ENCODE peak calls at places on chromosomes 7 and 10, in four cellular contexts. One of them, this sample, is unnamed. For H3K9me3, the result is how much of the 10 kb centered on the place peaks cover.

GRCh38 chr10:107733328-107733727 is 568.8 kb upstream of the SORCS1 start:
- DNase-seq in psoas muscle: no peak
- DNase-seq in tibial artery: no peak
- DNase-seq in lung: no peak
- DNase-seq in this sample: no peak

GRCh38 chr7:13904689-13905088 is 84.8 kb downstream of the ETV1 start:
- DNase-seq in psoas muscle: no peak
- DNase-seq in tibial artery: no peak
- DNase-seq in lung: no peak
- DNase-seq in this sample: no peak

GRCh38 chr10:105279101-105279500 is 638.0 kb downstream of the SORCS3 start:
- DNase-seq in psoas muscle: no peak
- DNase-seq in tibial artery: no peak
- DNase-seq in lung: no peak
- DNase-seq in this sample: no peak

GRCh38 chr7:149662591-149663095 is 110.7 kb downstream of the ZNF467 start:
- DNase-seq in psoas muscle: peak
- DNase-seq in tibial artery: no peak
- DNase-seq in lung: peak
- DNase-seq in this sample: peak

GRCh38 chr7:51430480-51431086 is 114.0 kb upstream of the COBL start:
- DNase-seq in psoas muscle: no peak
- DNase-seq in tibial artery: no peak
- DNase-seq in lung: no peak
- DNase-seq in this sample: peak

GRCh38 chr7:55552320-55553086 is 19.8 kb downstream of the VOPP1 start:
- DNase-seq in psoas muscle: peak
- DNase-seq in tibial artery: peak
- DNase-seq in lung: no peak
- DNase-seq in this sample: no peak

GRCh38 chr7:54757711-54758110 is 1.3 kb downstream of the SEC61G start:
- DNase-seq in psoas muscle: no peak
- DNase-seq in tibial artery: no peak
- DNase-seq in lung: no peak
- DNase-seq in this sample: no peak

GRCh38 chr7:30728591-30729100 is 23.3 kb upstream of the INMT start:
- DNase-seq in psoas muscle: no peak
- DNase-seq in tibial artery: no peak
- DNase-seq in lung: no peak
- DNase-seq in this sample: no peak

GRCh38 chr7:137772748-137773147 is 74.0 kb downstream of the DGKI start:
- DNase-seq in psoas muscle: no peak
- DNase-seq in tibial artery: no peak
- DNase-seq in lung: no peak
- DNase-seq in this sample: no peak

GRCh38 chr7:121366852-121367431 is 29.2 kb downstream of the FAM3C start:
- DNase-seq in psoas muscle: no peak
- DNase-seq in tibial artery: no peak
- DNase-seq in lung: no peak
- DNase-seq in this sample: no peak

GRCh38 chr10:47425813-47426419 is 41.8 kb upstream of the ZNF488 start:
- DNase-seq in psoas muscle: peak
- DNase-seq in tibial artery: no peak
- DNase-seq in lung: no peak
- DNase-seq in this sample: no peak

GRCh38 chr7:78412216-78412858 is 613.8 kb downstream of the PHTF2 start:
- DNase-seq in psoas muscle: no peak
- DNase-seq in tibial artery: no peak
- DNase-seq in lung: no peak
- DNase-seq in this sample: no peak

GRCh38 chr7:28975987-28976386 is 17.9 kb upstream of the TRIL start:
- DNase-seq in psoas muscle: no peak
- DNase-seq in tibial artery: no peak
- DNase-seq in lung: no peak
- DNase-seq in this sample: no peak

GRCh38 chr10:79301754-79302530 is 45.3 kb upstream of the PPIF start:
- DNase-seq in psoas muscle: no peak
- DNase-seq in tibial artery: no peak
- DNase-seq in lung: no peak
- DNase-seq in this sample: no peak

GRCh38 chr10:21976739-21977138 is 26.8 kb downstream of the DNAJC1 start:
- DNase-seq in psoas muscle: no peak
- DNase-seq in tibial artery: no peak
- DNase-seq in lung: no peak
- DNase-seq in this sample: no peak

GRCh38 chr7:135645296-135645904 is 16.9 kb upstream of the STMP1 start:
- DNase-seq in psoas muscle: no peak
- DNase-seq in tibial artery: no peak
- DNase-seq in lung: no peak
- DNase-seq in this sample: peak

GRCh38 chr7:77426521-77427051 is 10.4 kb upstream of the GSAP start:
- DNase-seq in psoas muscle: no peak
- DNase-seq in tibial artery: no peak
- DNase-seq in lung: no peak
- DNase-seq in this sample: no peak

GRCh38 chr10:103901299-103901698 is 16.7 kb downstream of the STN1 start:
- DNase-seq in psoas muscle: no peak
- DNase-seq in tibial artery: no peak
- DNase-seq in lung: no peak
- DNase-seq in this sample: no peak

GRCh38 chr10:88966785-88967184 is 14.2 kb upstream of the ACTA2 start:
- DNase-seq in psoas muscle: peak
- DNase-seq in tibial artery: peak
- DNase-seq in lung: no peak
- DNase-seq in this sample: no peak

GRCh38 chr10:103547391-103547946 is 54.0 kb downstream of the NEURL1 start:
- DNase-seq in psoas muscle: peak
- DNase-seq in tibial artery: peak
- DNase-seq in lung: no peak
- DNase-seq in this sample: peak

GRCh38 chr7:94445696-94446194 is 51.0 kb downstream of the COL1A2 start:
- DNase-seq in psoas muscle: no peak
- DNase-seq in tibial artery: no peak
- DNase-seq in lung: no peak
- DNase-seq in this sample: no peak

GRCh38 chr7:117871778-117872538 is 1.3 kb downstream of the CTTNBP2 start:
- DNase-seq in psoas muscle: peak
- DNase-seq in tibial artery: peak
- DNase-seq in lung: no peak
- DNase-seq in this sample: peak

GRCh38 chr10:70559861-70560260 is 42.7 kb downstream of the PRF1 start:
- DNase-seq in psoas muscle: peak
- DNase-seq in tibial artery: peak
- DNase-seq in lung: no peak
- DNase-seq in this sample: peak

GRCh38 chr10:90222939-90223338 is 521.5 kb downstream of the KIF20B start:
- DNase-seq in psoas muscle: no peak
- DNase-seq in tibial artery: no peak
- DNase-seq in lung: no peak
- DNase-seq in this sample: no peak

GRCh38 chr7:27997188-27997707 is 183.3 kb downstream of the JAZF1 start:
- DNase-seq in psoas muscle: no peak
- DNase-seq in tibial artery: no peak
- DNase-seq in lung: no peak
- DNase-seq in this sample: no peak

GRCh38 chr7:156903232-156903909 is 10.4 kb upstream of the LMBR1 start:
- DNase-seq in psoas muscle: peak
- DNase-seq in tibial artery: peak
- DNase-seq in lung: no peak
- DNase-seq in this sample: no peak

GRCh38 chr10:3568392-3568791 is 216.6 kb downstream of the KLF6 start:
- DNase-seq in psoas muscle: no peak
- DNase-seq in tibial artery: no peak
- DNase-seq in lung: no peak
- DNase-seq in this sample: no peak

GRCh38 chr7:106415433-106415832 is 130.7 kb upstream of the NAMPT start:
- DNase-seq in psoas muscle: no peak
- DNase-seq in tibial artery: no peak
- DNase-seq in lung: no peak
- DNase-seq in this sample: no peak

GRCh38 chr10:26483554-26483953 is 45.4 kb downstream of the APBB1IP start:
- DNase-seq in psoas muscle: no peak
- DNase-seq in tibial artery: no peak
- DNase-seq in lung: no peak
- DNase-seq in this sample: no peak

GRCh38 chr10:109037978-109038377 is 885.3 kb downstream of the XPNPEP1 start:
- DNase-seq in psoas muscle: no peak
- DNase-seq in tibial artery: no peak
- DNase-seq in lung: no peak
- DNase-seq in this sample: no peak

DNA sequence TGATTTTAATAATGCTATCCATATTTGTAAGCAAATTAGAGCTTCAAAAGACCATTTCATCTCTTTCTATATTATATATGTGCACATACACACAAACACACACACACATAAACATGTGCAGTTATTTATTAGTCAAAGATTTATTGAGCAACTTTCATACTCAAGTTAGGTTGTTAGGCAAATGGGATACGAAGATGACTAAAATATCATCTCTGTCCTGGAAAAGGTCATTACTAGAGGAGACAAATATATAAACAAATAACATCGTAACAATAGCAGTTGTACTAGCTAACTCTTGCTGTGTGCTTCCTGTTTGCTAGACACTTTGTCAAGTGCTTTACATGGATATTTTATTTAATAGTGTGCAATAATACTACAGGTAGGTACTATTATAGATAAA is 307.9 kb downstream of the SNX13 start:
- DNase-seq in psoas muscle: no peak
- DNase-seq in tibial artery: no peak
- DNase-seq in lung: no peak
- DNase-seq in this sample: no peak
- H3K4me3 ChIP-seq in psoas muscle: no peak
- H3K4me3 ChIP-seq in tibial artery: no peak
- H3K4me3 ChIP-seq in lung: no peak
- H3K4me3 ChIP-seq in this sample: no peak

GRCh38 chr10:115250784-115251183 is 157.6 kb downstream of the ATRNL1 start:
- DNase-seq in psoas muscle: no peak
- DNase-seq in tibial artery: no peak
- DNase-seq in lung: no peak
- DNase-seq in this sample: no peak
- TF ChIP-seq CTCF in psoas muscle: no peak
- TF ChIP-seq CTCF in tibial artery: no peak
- TF ChIP-seq CTCF in lung: no peak
- TF ChIP-seq CTCF in this sample: no peak

GRCh38 chr10:133590226-133590969 is 25.0 kb upstream of the SYCE1 start:
- DNase-seq in psoas muscle: no peak
- DNase-seq in tibial artery: no peak
- DNase-seq in lung: no peak
- DNase-seq in this sample: no peak

GRCh38 chr10:133590970-133591359 is 25.6 kb upstream of the SYCE1 start:
- DNase-seq in psoas muscle: no peak
- DNase-seq in tibial artery: no peak
- DNase-seq in lung: no peak
- DNase-seq in this sample: no peak

DNA sequence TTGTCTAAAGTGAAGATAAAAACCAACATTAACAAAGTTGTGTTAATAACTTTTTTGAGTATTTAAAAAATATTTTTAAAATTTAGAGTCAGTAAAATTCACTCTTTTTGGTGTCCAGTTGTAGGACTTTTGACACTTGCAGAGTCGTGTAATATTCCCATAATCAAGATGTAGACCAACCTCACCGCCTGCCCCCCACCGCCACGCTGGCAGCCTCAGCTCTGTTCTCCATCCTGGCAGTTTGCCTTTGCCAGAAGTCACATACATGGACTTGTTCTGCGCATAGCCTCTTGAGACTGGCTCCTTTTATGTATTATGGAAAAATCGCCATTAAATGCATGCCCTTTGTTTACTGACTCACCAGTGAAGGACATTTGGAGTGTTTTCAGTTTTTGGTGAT is 27.3 kb upstream of the SYCE1 start:
- DNase-seq in psoas muscle: no peak
- DNase-seq in tibial artery: no peak
- DNase-seq in lung: no peak
- DNase-seq in this sample: no peak
- H3K9me3 ChIP-seq in psoas muscle: under half
- H3K9me3 ChIP-seq in tibial artery: under half
- H3K9me3 ChIP-seq in lung: under half
- H3K9me3 ChIP-seq in this sample: under half

GRCh38 chr7:130490888-130491771 is 755 bp upstream of the MEST start:
- DNase-seq in psoas muscle: peak
- DNase-seq in tibial artery: no peak
- DNase-seq in lung: no peak
- DNase-seq in this sample: no peak
- H3K4me3 ChIP-seq in psoas muscle: peak
- H3K4me3 ChIP-seq in tibial artery: peak
- H3K4me3 ChIP-seq in lung: no peak
- H3K4me3 ChIP-seq in this sample: no peak

GRCh38 chr10:11036424-11037011 is 18.8 kb downstream of the CELF2 start:
- DNase-seq in psoas muscle: no peak
- DNase-seq in tibial artery: no peak
- DNase-seq in lung: no peak
- DNase-seq in this sample: peak
- TF ChIP-seq CTCF in psoas muscle: peak
- TF ChIP-seq CTCF in tibial artery: peak
- TF ChIP-seq CTCF in lung: peak
- TF ChIP-seq CTCF in this sample: peak